ENCODE peak calls at places on chromosomes 3 and 15, in ten cellular contexts. I is brain microvascular endothelial cell; K is RCC 7860; Z is activated CD8-positive, alpha-beta memory T cell treated with anti-CD3 and anti-CD28 coated beads, Interleukin-2, amount 10 ng/mL, durations not matched to agents 7 days and 5 days; U is renal cortical epithelial cell; A is stimulated activated CD4-positive, alpha-beta T cell treated with anti-CD3 and anti-CD28 coated beads, Interleukin-15, amount 100 ng/mL, for 1 hour; L is COLO829; S is HEK293T; Q is PC-9; V is activated CD4-positive, alpha-beta T cell treated with anti-CD3 and anti-CD28 coated beads for 48 hours. B is an unnamed sample.

GRCh38 chr15:89093509-89093908 is 5.3 kb downstream of the ABHD2 start:
- DNase-seq in I (no peak), K (no peak), Z (no peak), U (no peak), A (no peak), L (no peak), S (no peak), Q (no peak), V (no peak), B (no peak)

GRCh38 chr3:52670621-52671521 is 14.8 kb downstream of the PBRM1 start:
- DNase-seq in I (peak), K (peak), Z (peak), U (peak), A (no peak), L (peak), S (no peak), Q (peak), V (peak), B (peak)

GRCh38 chr15:66401130-66402021 is 14.7 kb downstream of the MAP2K1 start:
- DNase-seq in I (no peak), K (peak), Z (peak), U (peak), A (no peak), L (no peak), S (no peak), Q (no peak), V (no peak), B (no peak)

GRCh38 chr3:195403841-195404408 is 38.9 kb downstream of the ACAP2 start:
- DNase-seq in I (peak), K (no peak), Z (no peak), U (no peak), A (no peak), L (no peak), S (no peak), Q (no peak), V (no peak), B (no peak)

GRCh38 chr15:25060472-25060803 is 105.7 kb downstream of the SNRPN start:
- DNase-seq in I (no peak), K (no peak), Z (no peak), U (no peak), A (no peak), L (no peak), S (no peak), Q (no peak), V (no peak), B (no peak)

GRCh38 chr3:171732741-171733140 is 77.5 kb downstream of the PLD1 start:
- DNase-seq in I (no peak), K (no peak), Z (no peak), U (no peak), A (no peak), L (no peak), S (no peak), Q (no peak), V (no peak), B (no peak)

GRCh38 chr3:104629038-104629437 is 737.7 kb upstream of the ALCAM start:
- DNase-seq in I (peak), K (peak), Z (no peak), U (peak), A (no peak), L (peak), S (no peak), Q (no peak), V (no peak), B (peak)

GRCh38 chr15:69679623-69680228 is 227.1 kb downstream of the RPLP1 start:
- DNase-seq in I (no peak), K (no peak), Z (peak), U (no peak), A (no peak), L (no peak), S (no peak), Q (no peak), V (peak), B (no peak)

GRCh38 chr3:158679547-158680000 is 7.1 kb upstream of the LXN start:
- DNase-seq in I (no peak), K (peak), Z (no peak), U (peak), A (no peak), L (peak), S (no peak), Q (no peak), V (no peak), B (no peak)

GRCh38 chr3:13858768-13859520 is 20.9 kb downstream of the WNT7A start:
- DNase-seq in I (no peak), K (no peak), Z (no peak), U (no peak), A (no peak), L (no peak), S (no peak), Q (no peak), V (no peak), B (no peak)

GRCh38 chr15:44468713-44469385 is 41.4 kb downstream of the CTDSPL2 start:
- DNase-seq in I (peak), K (peak), Z (peak), U (peak), A (no peak), L (no peak), S (no peak), Q (peak), V (no peak), B (peak)

GRCh38 chr3:139300416-139300815 is 43.4 kb upstream of the MRPS22 start:
- DNase-seq in I (no peak), K (no peak), Z (no peak), U (no peak), A (no peak), L (no peak), S (no peak), Q (no peak), V (no peak), B (no peak)

B was measured in AG08396.